ENCODE peak calls at places on chromosome 18, in eight cellular contexts. V is sigmoid colon, T is HCT116, Q is stomach, S is H1, I is breast epithelium, A is prostate gland, P is GM12878. L is an unnamed sample.

GRCh38 chr18:51401912-51402311 is 204.4 kb upstream of the MEX3C start:
- DNase-seq in A (no peak), P (no peak), Q (no peak), V (no peak), I (no peak), T (no peak), S (no peak), L (no peak)

GRCh38 chr18:64974378-64975125 is 776.3 kb upstream of the CDH7 start:
- DNase-seq in V (no peak), P (no peak), T (no peak), A (peak; percentile 22), S (no peak), I (no peak), Q (no peak), L (no peak)

GRCh38 chr18:68147728-68148127 is 567.2 kb downstream of the TMX3 start:
- DNase-seq in T (no peak), Q (no peak), I (no peak), P (no peak), V (no peak), A (no peak), S (no peak), L (no peak)

GRCh38 chr18:54020971-54021370 is 203.5 kb downstream of the MBD2 start:
- DNase-seq in T (no peak), V (no peak), I (no peak), S (no peak), Q (no peak), P (no peak), A (no peak), L (no peak)

GRCh38 chr18:36711813-36712444 is 116.9 kb downstream of the TPGS2 start:
- DNase-seq in I (no peak), S (no peak), P (no peak), T (peak; percentile 35), A (no peak), Q (no peak), V (no peak), L (peak; percentile 2)

GRCh38 chr18:48007955-48008701 is 77.7 kb upstream of the SMAD2 start:
- DNase-seq in A (peak; percentile 44), Q (peak; percentile 78), P (no peak), T (no peak), S (peak; percentile 70), V (peak; percentile 73), I (no peak), L (no peak)

GRCh38 chr18:28175930-28176673 is 828 bp downstream of the CDH2 start:
- DNase-seq in Q (no peak), T (no peak), S (no peak), V (no peak), P (no peak), A (no peak), I (no peak), L (no peak)

GRCh38 chr18:70491734-70492348 is 203.0 kb downstream of the SOCS6 start:
- DNase-seq in I (no peak), A (no peak), S (no peak), Q (peak; percentile 52), P (no peak), V (no peak), T (peak; percentile 68), L (peak; percentile 48)

GRCh38 chr18:54233228-54233625 is 8.8 kb upstream of the MBD2 start:
- DNase-seq in S (no peak), V (no peak), I (no peak), A (no peak), Q (no peak), T (no peak), P (no peak), L (no peak)

GRCh38 chr18:60047556-60047955 is 147.8 kb downstream of the PMAIP1 start:
- DNase-seq in T (no peak), S (no peak), Q (no peak), P (no peak), A (no peak), V (no peak), I (no peak), L (no peak)

GRCh38 chr18:25457196-25457595 is 105.2 kb upstream of the ZNF521 start:
- DNase-seq in I (no peak), T (no peak), V (no peak), Q (no peak), S (no peak), P (no peak), A (no peak), L (no peak)

GRCh38 chr18:40917096-40917495 is 1037.9 kb upstream of the PIK3C3 start:
- DNase-seq in T (no peak), A (no peak), V (no peak), I (no peak), S (no peak), P (no peak), Q (no peak), L (no peak)

GRCh38 chr18:13217466-13217961 is 1.0 kb upstream of the LDLRAD4 start:
- DNase-seq in P (no peak), V (peak; percentile 75), S (no peak), T (no peak), A (peak; percentile 46), Q (peak; percentile 58), I (no peak), L (no peak)

GRCh38 chr18:4276983-4277585 is 178.0 kb downstream of the DLGAP1 start:
- DNase-seq in S (no peak), Q (no peak), V (no peak), I (no peak), P (no peak), T (no peak), A (no peak), L (no peak)

GRCh38 chr18:26088482-26088881 is 1.9 kb downstream of the SS18 start:
- DNase-seq in S (no peak), Q (no peak), V (no peak), I (no peak), T (no peak), A (no peak), P (no peak), L (no peak)

GRCh38 chr18:37565138-37565984 is at the start of gene CELF4:
- DNase-seq in A (no peak), V (peak; percentile 55), Q (no peak), I (no peak), T (no peak), S (no peak), P (no peak), L (no peak)

GRCh38 chr18:11251229-11251890 is 102.0 kb upstream of the PIEZO2 start:
- DNase-seq in S (no peak), Q (no peak), P (no peak), A (no peak), V (peak; percentile 64), T (no peak), I (no peak), L (no peak)

GRCh38 chr18:9615973-9616559 is 1.7 kb upstream of the PPP4R1 start:
- DNase-seq in I (no peak), S (no peak), P (no peak), T (no peak), Q (no peak), V (no peak), A (no peak), L (no peak)

GRCh38 chr18:47931707-47932103 is 1.2 kb upstream of the SMAD2 start:
- DNase-seq in I (peak; percentile 28), S (no peak), V (no peak), P (no peak), Q (peak; percentile 32), T (no peak), A (peak; percentile 17), L (peak; percentile 18)

GRCh38 chr18:48902023-48902855 is 48.5 kb downstream of the SMAD7 start:
- DNase-seq in P (no peak), T (peak; percentile 22), S (no peak), Q (peak; percentile 89), V (peak; percentile 93), I (no peak), A (peak; percentile 56), L (no peak)

GRCh38 chr18:76459687-76460350 is 35.2 kb downstream of the ZNF516 start:
- DNase-seq in V (peak; percentile 68), A (peak; percentile 85), T (peak; percentile 15), P (no peak), S (no peak), I (peak; percentile 82), Q (peak; percentile 61), L (peak; percentile 74)

GRCh38 chr18:51491678-51492372 is 294.3 kb upstream of the MEX3C start:
- DNase-seq in A (no peak), S (no peak), Q (no peak), P (no peak), T (no peak), I (no peak), V (no peak), L (no peak)

GRCh38 chr18:65363006-65363405 is 387.8 kb upstream of the CDH7 start:
- DNase-seq in I (no peak), T (no peak), Q (no peak), S (no peak), A (no peak), P (no peak), V (no peak), L (no peak)

GRCh38 chr18:73842795-73843394 is 304.7 kb downstream of the FBXO15 start:
- DNase-seq in Q (peak; percentile 45), S (no peak), A (peak; percentile 35), T (peak; percentile 4), V (no peak), P (peak; percentile 1), I (peak; percentile 23), L (peak; percentile 22)

GRCh38 chr18:48066225-48066652 is 135.8 kb upstream of the SMAD2 start:
- DNase-seq in V (no peak), Q (no peak), P (no peak), A (no peak), T (no peak), S (no peak), I (peak; percentile 38), L (no peak)

DNA sequence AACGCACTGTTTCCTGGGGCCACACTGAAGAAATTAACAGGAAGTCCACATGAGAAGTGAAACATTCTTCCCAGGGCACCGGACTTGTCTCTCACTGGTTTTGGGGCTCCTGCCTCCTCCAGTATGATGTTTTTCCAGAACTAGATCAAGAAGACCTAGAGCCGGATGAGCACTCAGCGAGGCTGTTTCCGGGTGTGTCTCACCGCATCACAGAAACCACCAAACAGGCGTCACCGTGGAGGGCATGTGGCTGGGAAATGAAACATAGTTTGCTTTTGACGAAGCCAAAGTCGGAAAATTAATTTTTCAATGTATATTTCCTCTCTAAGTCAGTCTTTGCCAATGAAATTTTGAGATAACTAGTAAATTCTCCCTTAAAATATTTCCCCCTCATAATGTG is 314.0 kb upstream of the SALL3 start:
- DNase-seq in A (no peak), Q (no peak), S (no peak), I (no peak), V (no peak), T (no peak), P (no peak), L (no peak)
- H3K27ac ChIP-seq in A (no peak overlapping the region), Q (no peak overlapping the region), S (no peak overlapping the region), I (no peak overlapping the region), V (no peak overlapping the region), T (no peak overlapping the region), P (no peak overlapping the region), L (no peak overlapping the region)

GRCh38 chr18:42045346-42045745 is 90.3 kb downstream of the PIK3C3 start:
- DNase-seq in S (no peak), Q (no peak), P (no peak), T (no peak), I (no peak), V (no peak), A (no peak), L (no peak)
- H3K36me3 ChIP-seq in S (peaks cover 20% of the 10 kb centered on the region), Q (peaks cover 63% of the 10 kb centered on the region), P (no peaks in the 10 kb centered on the region), T (peaks cover 4% of the 10 kb centered on the region), I (peaks cover under 1% of the 10 kb centered on the region), V (peaks cover 87% of the 10 kb centered on the region), A (no peaks in the 10 kb centered on the region), L (no peaks in the 10 kb centered on the region)

GRCh38 chr18:55588001-55588875 is at the start of gene TCF4:
- DNase-seq in Q (peak; percentile 28), P (no peak), S (no peak), T (no peak), I (no peak), V (peak; percentile 80), A (peak; percentile 27), L (no peak)
- TF ChIP-seq POLR2AphosphoS5 in Q (no peak), P (no peak), S (no peak), T (no peak), I (peak; percentile 15), V (no peak), A (no peak), L (no peak)

GRCh38 chr18:23142285-23142929 is 7.1 kb downstream of the CABLES1 start:
- DNase-seq in V (no peak), I (no peak), P (no peak), T (no peak), Q (no peak), S (no peak), A (no peak), L (no peak)
- H3K27ac ChIP-seq in V (peak overlapping the region; percentile 51), I (peak overlapping the region; percentile 94), P (peak overlapping the region; percentile 41), T (no peak overlapping the region), Q (peak overlapping the region; percentile 57), S (no peak overlapping the region), A (peak overlapping the region; percentile 11), L (peak overlapping the region; percentile 88)